ENCODE peak calls at places on chromosomes 5 and 9, in ten cellular contexts. X is astrocyte; G is upper lobe of left lung; W is CD8-positive, alpha-beta T cell; J is OCI-LY7; M is pancreas; V is aorta; Y is spleen; C is GM23248; N is SJCRH30. H is an unnamed sample. For H3K4me1, the result is how much of the 10 kb centered on the place peaks cover.

GRCh38 chr9:4883326-4883873 is 90.7 kb downstream of the RCL1 start:
- DNase-seq in C (no peak), V (no peak), Y (no peak), N (no peak), J (no peak), W (no peak), M (no peak), X (no peak), G (no peak), H (no peak)

GRCh38 chr9:127794001-127794791 is 8.4 kb downstream of the CDK9 start:
- DNase-seq in C (no peak), W (no peak), V (no peak), M (no peak), J (no peak), N (no peak), Y (no peak), G (peak), X (no peak), H (no peak)

GRCh38 chr9:4503103-4503502 is 12.8 kb downstream of the SLC1A1 start:
- DNase-seq in V (no peak), C (no peak), J (no peak), N (no peak), X (no peak), W (no peak), Y (no peak), G (no peak), M (no peak), H (no peak)

GRCh38 chr9:123482295-123482970 is 126.4 kb downstream of the CRB2 start:
- DNase-seq in V (no peak), X (no peak), M (no peak), C (no peak), J (no peak), G (no peak), Y (peak), W (no peak), N (no peak), H (no peak)

GRCh38 chr5:119031905-119032304 is 39.0 kb upstream of the DMXL1 start:
- DNase-seq in G (peak), W (no peak), J (peak), V (no peak), C (no peak), M (no peak), X (peak), Y (no peak), N (peak), H (no peak)

GRCh38 chr5:96434201-96434645 is 1.2 kb upstream of the PCSK1 start:
- DNase-seq in J (peak), V (peak), M (peak), X (peak), G (peak), C (peak), N (peak), Y (no peak), W (peak), H (no peak)

GRCh38 chr9:121599186-121599871 is 52.1 kb upstream of the DAB2IP start:
- DNase-seq in M (peak), V (peak), X (peak), C (peak), W (no peak), N (peak), Y (no peak), G (peak), J (no peak), H (no peak)

GRCh38 chr5:88438006-88438405 is 169.4 kb upstream of the TMEM161B start:
- DNase-seq in C (peak), G (no peak), X (peak), W (no peak), J (no peak), V (no peak), Y (no peak), N (peak), M (no peak), H (no peak)

GRCh38 chr9:135397142-135397541 is 82.4 kb upstream of the PPP1R26 start:
- DNase-seq in M (no peak), C (no peak), X (no peak), Y (no peak), N (no peak), W (no peak), J (no peak), V (no peak), G (no peak), H (no peak)

GRCh38 chr5:50968296-50969206 is 302.1 kb downstream of the PARP8 start:
- DNase-seq in N (no peak), W (no peak), V (no peak), G (no peak), Y (no peak), X (no peak), C (peak), M (no peak), J (no peak), H (no peak)

GRCh38 chr9:110126986-110127864 is 80.7 kb downstream of the C9orf152 start:
- DNase-seq in V (peak), J (no peak), N (no peak), C (no peak), X (peak), Y (peak), M (peak), W (no peak), G (peak), H (no peak)

GRCh38 chr5:77101298-77101697 is 14.2 kb upstream of the ZBED3 start:
- DNase-seq in W (no peak), C (peak), G (no peak), X (peak), N (no peak), M (no peak), J (no peak), Y (no peak), V (no peak), H (no peak)

GRCh38 chr9:116490321-116490720 is 196.8 kb upstream of the TRIM32 start:
- DNase-seq in V (no peak), W (no peak), Y (no peak), M (no peak), J (no peak), N (no peak), C (peak), G (no peak), X (no peak), H (no peak)

GRCh38 chr9:133509179-133510083 is 15.3 kb downstream of the MYMK start:
- DNase-seq in G (peak), N (peak), C (no peak), J (peak), M (no peak), V (no peak), W (peak), Y (no peak), X (no peak), H (no peak)

GRCh38 chr9:28661853-28662252 is 1088.6 kb upstream of the C9orf72 start:
- DNase-seq in J (no peak), C (no peak), N (no peak), Y (no peak), V (no peak), W (no peak), M (no peak), G (no peak), X (no peak), H (no peak)

GRCh38 chr9:6686396-6686795 is 40.9 kb upstream of the GLDC start:
- DNase-seq in G (no peak), N (no peak), Y (no peak), J (peak), W (no peak), X (peak), V (no peak), C (peak), M (no peak), H (no peak)

GRCh38 chr9:127444921-127445850 is 6.0 kb downstream of the RPL12 start:
- DNase-seq in V (no peak), G (no peak), W (no peak), N (no peak), M (no peak), X (peak), Y (no peak), J (peak), C (peak), H (no peak)

GRCh38 chr5:127092690-127093089 is 19.4 kb upstream of the C5orf63 start:
- DNase-seq in X (peak), Y (no peak), J (no peak), W (no peak), V (no peak), G (no peak), C (peak), M (no peak), N (peak), H (no peak)

GRCh38 chr5:125026900-125027731 is 280.7 kb upstream of the ZNF608 start:
- DNase-seq in X (peak), M (no peak), G (peak), V (no peak), N (no peak), W (no peak), C (no peak), J (no peak), Y (no peak), H (no peak)

DNA sequence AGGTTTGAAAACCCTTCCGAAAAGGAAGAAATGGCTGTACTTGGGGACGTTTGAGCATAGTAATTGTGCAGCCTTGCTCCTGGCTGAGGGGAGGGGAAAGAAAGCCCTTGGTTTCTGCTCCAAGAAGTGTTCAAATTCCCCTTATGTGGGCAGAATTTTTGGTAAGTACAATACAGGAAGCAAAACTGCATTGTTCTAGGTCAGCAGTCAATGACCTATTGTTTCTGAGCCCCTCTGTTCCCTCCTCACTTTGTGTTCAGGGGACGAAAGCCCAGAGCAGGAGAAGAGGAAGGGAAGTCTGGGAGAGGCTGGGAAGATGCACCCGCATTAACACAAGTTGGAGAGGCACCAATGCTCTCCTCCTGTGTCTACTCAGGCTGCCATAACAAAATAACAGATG is 11.9 kb downstream of the BASP1 start:
- DNase-seq in Y (no peak), N (no peak), J (no peak), M (no peak), C (no peak), X (no peak), W (no peak), V (no peak), G (no peak), H (no peak)
- H3K4me1 ChIP-seq in Y (under half), N (under half), J (under half), M (under half), C (under half), X (under half), W (under half), V (under half), G (under half), H (under half)

GRCh38 chr5:6188976-6189375 is 189.4 kb downstream of the MED10 start:
- DNase-seq in J (no peak), C (no peak), N (no peak), W (no peak), X (no peak), V (no peak), Y (no peak), M (no peak), G (no peak), H (no peak)
- H3K27ac ChIP-seq in J (peak), C (no peak), N (no peak), W (no peak), X (no peak), V (no peak), Y (no peak), M (no peak), G (no peak), H (no peak)

GRCh38 chr9:34991833-34992375 is 2.4 kb downstream of the DNAJB5 start:
- DNase-seq in C (peak), J (no peak), V (peak), N (no peak), G (no peak), Y (no peak), X (peak), W (no peak), M (no peak), H (no peak)
- H3K4me1 ChIP-seq in C (half or more), J (under half), V (under half), N (under half), G (half or more), Y (under half), X (half or more), W (under half), M (under half), H (under half)

GRCh38 chr9:130849356-130849755 is 14.3 kb downstream of the ABL1 start:
- DNase-seq in J (no peak), C (no peak), G (no peak), V (no peak), M (no peak), W (no peak), X (no peak), N (no peak), Y (no peak), H (no peak)
- H3K27ac ChIP-seq in J (no peak), C (peak), G (no peak), V (no peak), M (no peak), W (no peak), X (peak), N (no peak), Y (no peak), H (no peak)

GRCh38 chr5:149824115-149824514 is 94.0 kb downstream of the PPARGC1B start:
- DNase-seq in X (no peak), C (no peak), W (no peak), N (no peak), Y (no peak), G (no peak), V (no peak), J (no peak), M (no peak), H (no peak)

GRCh38 chr5:149820012-149820411 is 89.9 kb downstream of the PPARGC1B start:
- DNase-seq in V (no peak), M (no peak), C (no peak), J (no peak), W (no peak), G (no peak), Y (no peak), N (no peak), X (no peak), H (no peak)

GRCh38 chr5:149823350-149823749 is 93.2 kb downstream of the PPARGC1B start:
- DNase-seq in W (no peak), V (no peak), G (no peak), C (no peak), M (no peak), N (no peak), Y (peak), X (no peak), J (no peak), H (no peak)

GRCh38 chr5:149820536-149821503 is 90.7 kb downstream of the PPARGC1B start:
- DNase-seq in M (no peak), J (no peak), Y (peak), C (no peak), N (no peak), X (no peak), W (no peak), G (no peak), V (no peak), H (no peak)

DNA sequence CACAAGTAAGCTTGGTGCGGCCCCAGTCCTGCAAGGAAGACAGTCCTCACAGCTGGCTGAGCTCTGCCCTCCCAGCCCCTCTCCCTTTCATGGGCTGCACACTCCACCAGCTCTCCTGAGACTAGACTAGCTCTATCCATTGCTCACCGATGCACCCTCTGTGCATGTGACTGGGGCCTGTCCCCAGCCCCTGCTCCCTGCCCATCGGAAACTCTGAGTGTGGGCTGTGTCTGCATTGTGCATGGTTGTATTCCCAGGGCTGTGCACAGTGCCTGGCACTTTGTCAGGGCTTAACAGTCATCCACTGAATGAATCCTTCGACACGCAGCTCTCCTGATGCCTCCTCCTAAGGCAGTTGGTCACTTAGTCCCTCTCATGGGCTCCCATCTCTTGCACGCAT is 92.2 kb downstream of the PPARGC1B start:
- DNase-seq in J (no peak), G (no peak), X (no peak), M (no peak), C (no peak), W (no peak), V (no peak), Y (peak), N (no peak), H (no peak)
- H3K4me1 ChIP-seq in J (under half), G (under half), X (under half), M (under half), C (under half), W (under half), V (under half), Y (under half), N (under half), H (under half)

GRCh38 chr5:147508711-147509040 is 1.2 kb downstream of the DPYSL3 start:
- DNase-seq in Y (no peak), M (no peak), C (peak), W (no peak), J (no peak), X (no peak), N (no peak), V (no peak), G (no peak), H (no peak)

GRCh38 chr5:147504001-147504400 is 5.9 kb downstream of the DPYSL3 start:
- DNase-seq in Y (no peak), M (no peak), N (no peak), C (peak), J (no peak), V (no peak), X (peak), W (no peak), G (no peak), H (no peak)

GRCh38 chr5:147509041-147509709 is 693 bp downstream of the DPYSL3 start:
- DNase-seq in G (no peak), Y (peak), J (no peak), C (peak), X (no peak), W (no peak), N (peak), M (no peak), V (peak), H (no peak)

GRCh38 chr5:147507480-147508126 is 2.3 kb downstream of the DPYSL3 start:
- DNase-seq in G (no peak), Y (no peak), N (no peak), X (peak), W (no peak), V (no peak), C (peak), M (no peak), J (no peak), H (no peak)

DNA sequence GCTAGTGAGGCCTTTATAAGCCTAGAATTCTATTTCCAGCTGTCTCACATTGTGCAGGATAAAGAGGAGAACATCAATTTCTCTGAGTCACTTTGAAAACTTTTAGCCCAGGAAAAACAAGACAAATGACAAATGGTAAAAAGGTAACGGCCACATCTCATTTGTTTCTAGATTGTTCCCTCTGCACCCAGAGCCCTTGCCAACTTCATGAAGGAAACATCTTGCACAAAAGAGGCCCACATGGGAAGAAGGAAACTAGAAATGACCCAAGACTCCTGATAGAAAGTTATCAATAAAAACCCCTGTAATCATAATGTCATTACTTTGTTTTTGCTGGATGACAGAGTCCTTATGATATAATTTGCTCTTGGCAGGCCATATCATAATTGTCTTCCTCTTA is 5.3 kb downstream of the DPYSL3 start:
- DNase-seq in Y (no peak), C (peak), M (no peak), N (no peak), G (no peak), V (no peak), J (no peak), X (peak), W (no peak), H (no peak)
- H3K27ac ChIP-seq in Y (peak), C (peak), M (no peak), N (no peak), G (peak), V (peak), J (no peak), X (peak), W (no peak), H (no peak)

GRCh38 chr5:139415869-139416268 is 12.0 kb upstream of the SPATA24 start:
- DNase-seq in X (no peak), G (no peak), W (no peak), Y (no peak), V (no peak), C (no peak), M (no peak), J (no peak), N (no peak), H (no peak)

GRCh38 chr5:139413153-139413552 is 9.3 kb upstream of the SPATA24 start:
- DNase-seq in M (no peak), G (no peak), C (no peak), J (no peak), W (no peak), V (no peak), X (no peak), Y (no peak), N (no peak), H (no peak)

GRCh38 chr5:139415221-139415861 is 11.5 kb upstream of the SPATA24 start:
- DNase-seq in G (no peak), Y (no peak), N (no peak), W (no peak), M (no peak), J (no peak), C (no peak), X (no peak), V (no peak), H (no peak)

GRCh38 chr5:139414601-139415121 is 10.8 kb upstream of the SPATA24 start:
- DNase-seq in N (peak), Y (no peak), C (no peak), G (no peak), V (no peak), W (no peak), X (peak), J (no peak), M (no peak), H (no peak)

DNA sequence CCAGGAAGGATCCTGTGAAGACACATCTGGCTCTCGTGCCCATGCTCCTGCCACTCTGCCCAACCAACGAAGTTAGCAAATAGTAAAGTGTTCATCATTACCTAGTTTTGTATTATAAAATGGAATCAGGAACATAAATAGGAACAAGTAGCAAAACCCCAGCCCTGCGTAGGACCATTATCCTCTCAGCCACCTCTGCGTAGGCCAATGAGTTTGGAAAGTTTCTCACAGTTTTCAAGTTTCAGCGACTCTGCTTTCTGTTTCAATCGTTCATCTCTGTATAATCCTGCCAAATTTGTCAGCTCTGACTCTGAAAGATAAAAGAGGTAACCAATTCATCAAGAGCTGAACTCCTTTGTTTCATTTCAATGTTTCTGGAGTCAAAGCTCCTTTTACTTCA is 10.1 kb upstream of the SPATA24 start:
- DNase-seq in W (no peak), C (no peak), V (no peak), M (no peak), J (no peak), N (no peak), Y (no peak), X (no peak), G (no peak), H (no peak)
- H3K4me1 ChIP-seq in W (under half), C (under half), V (under half), M (under half), J (under half), N (under half), Y (under half), X (under half), G (under half), H (under half)

DNA sequence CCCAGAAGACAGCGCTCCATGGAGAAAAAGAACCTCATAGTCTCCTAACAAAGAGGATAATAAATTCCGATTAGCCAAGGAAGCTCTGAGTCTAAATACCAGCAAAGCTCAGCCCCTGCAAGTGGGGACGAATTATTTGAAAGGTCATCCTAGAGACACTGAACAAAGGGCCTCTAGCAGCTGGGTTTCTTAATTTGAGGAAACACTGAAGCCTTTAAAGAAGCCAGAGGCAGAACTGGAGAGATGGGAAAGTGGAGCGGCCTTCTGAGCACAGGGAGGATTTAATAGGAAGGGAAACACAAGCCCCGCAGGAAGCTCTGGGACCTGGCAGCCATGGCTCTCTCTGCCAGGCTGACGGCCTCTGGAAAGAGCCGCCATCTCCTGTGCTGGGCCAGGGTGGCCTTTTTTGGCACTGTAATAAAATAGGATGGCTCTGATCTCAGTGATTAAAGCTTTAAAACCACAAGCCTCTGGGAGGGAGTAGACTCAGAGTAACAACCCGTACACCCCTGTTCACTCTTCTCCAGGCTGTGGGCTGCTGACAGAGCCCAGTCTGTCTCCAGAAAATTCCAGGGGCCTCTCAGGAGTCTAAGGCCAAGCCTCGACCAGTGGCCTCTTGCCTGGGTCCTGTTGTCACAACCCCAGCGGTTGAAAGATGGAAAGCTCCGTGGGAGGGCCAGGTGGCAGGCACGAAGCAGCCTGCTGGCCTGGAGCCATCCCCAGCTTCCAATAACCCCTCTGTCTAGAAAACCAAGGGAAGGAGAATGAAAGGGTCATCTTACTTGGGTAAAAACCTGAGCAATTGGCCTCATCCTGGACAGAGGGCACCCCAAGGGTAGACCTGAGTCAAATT is 286.8 kb upstream of the ZNF462 start:
- DNase-seq in M (no peak), Y (no peak), X (no peak), W (no peak), J (no peak), V (no peak), G (no peak), C (no peak), N (peak), H (no peak)
- H3K27ac ChIP-seq in M (no peak), Y (no peak), X (no peak), W (no peak), J (no peak), V (no peak), G (no peak), C (no peak), N (no peak), H (no peak)